ENCODE peak calls at places on chromosomes 6 and 20, in four cellular contexts. One of them, this sample, is unnamed.

GRCh38 chr6:69061066-69061465 is 426.0 kb downstream of the ADGRB3 start:
- DNase-seq in H1: no peak
- DNase-seq in mesendoderm: no peak
- DNase-seq in IMR-90: no peak
- DNase-seq in this sample: no peak

GRCh38 chr6:53717571-53717970 is 52.0 kb upstream of the KLHL31 start:
- DNase-seq in H1: no peak
- DNase-seq in mesendoderm: peak
- DNase-seq in IMR-90: no peak
- DNase-seq in this sample: no peak

GRCh38 chr20:588476-588875 is 21.6 kb downstream of the TCF15 start:
- DNase-seq in H1: no peak
- DNase-seq in mesendoderm: no peak
- DNase-seq in IMR-90: no peak
- DNase-seq in this sample: no peak

GRCh38 chr20:10596726-10597125 is 77.1 kb downstream of the JAG1 start:
- DNase-seq in H1: no peak
- DNase-seq in mesendoderm: no peak
- DNase-seq in IMR-90: peak
- DNase-seq in this sample: no peak

GRCh38 chr6:29924731-29925130 is 17.6 kb upstream of the HLA-A start:
- DNase-seq in H1: no peak
- DNase-seq in mesendoderm: peak
- DNase-seq in IMR-90: no peak
- DNase-seq in this sample: no peak

GRCh38 chr6:119331676-119332286 is 17.8 kb downstream of the MAN1A1 start:
- DNase-seq in H1: no peak
- DNase-seq in mesendoderm: no peak
- DNase-seq in IMR-90: no peak
- DNase-seq in this sample: no peak

GRCh38 chr6:95279641-95280040 is 297.7 kb upstream of the MANEA start:
- DNase-seq in H1: no peak
- DNase-seq in mesendoderm: no peak
- DNase-seq in IMR-90: no peak
- DNase-seq in this sample: no peak

GRCh38 chr6:163962627-163963117 is 548.2 kb downstream of the QKI start:
- DNase-seq in H1: no peak
- DNase-seq in mesendoderm: no peak
- DNase-seq in IMR-90: no peak
- DNase-seq in this sample: no peak

GRCh38 chr20:9480066-9480465 is 34.3 kb upstream of the LAMP5 start:
- DNase-seq in H1: no peak
- DNase-seq in mesendoderm: no peak
- DNase-seq in IMR-90: no peak
- DNase-seq in this sample: no peak

GRCh38 chr20:64277571-64278318 is 22.2 kb downstream of the PCMTD2 start:
- DNase-seq in H1: no peak
- DNase-seq in mesendoderm: no peak
- DNase-seq in IMR-90: no peak
- DNase-seq in this sample: no peak

GRCh38 chr20:1885940-1886693 is 9.1 kb upstream of the SIRPA start:
- DNase-seq in H1: no peak
- DNase-seq in mesendoderm: no peak
- DNase-seq in IMR-90: no peak
- DNase-seq in this sample: no peak

GRCh38 chr20:1888796-1889463 is 6.3 kb upstream of the SIRPA start:
- DNase-seq in H1: no peak
- DNase-seq in mesendoderm: peak
- DNase-seq in IMR-90: peak
- DNase-seq in this sample: no peak

GRCh38 chr20:1887321-1887720 is 7.9 kb upstream of the SIRPA start:
- DNase-seq in H1: no peak
- DNase-seq in mesendoderm: no peak
- DNase-seq in IMR-90: no peak
- DNase-seq in this sample: no peak

GRCh38 chr20:1885254-1885653 is 10.0 kb upstream of the SIRPA start:
- DNase-seq in H1: no peak
- DNase-seq in mesendoderm: no peak
- DNase-seq in IMR-90: no peak
- DNase-seq in this sample: no peak

DNA sequence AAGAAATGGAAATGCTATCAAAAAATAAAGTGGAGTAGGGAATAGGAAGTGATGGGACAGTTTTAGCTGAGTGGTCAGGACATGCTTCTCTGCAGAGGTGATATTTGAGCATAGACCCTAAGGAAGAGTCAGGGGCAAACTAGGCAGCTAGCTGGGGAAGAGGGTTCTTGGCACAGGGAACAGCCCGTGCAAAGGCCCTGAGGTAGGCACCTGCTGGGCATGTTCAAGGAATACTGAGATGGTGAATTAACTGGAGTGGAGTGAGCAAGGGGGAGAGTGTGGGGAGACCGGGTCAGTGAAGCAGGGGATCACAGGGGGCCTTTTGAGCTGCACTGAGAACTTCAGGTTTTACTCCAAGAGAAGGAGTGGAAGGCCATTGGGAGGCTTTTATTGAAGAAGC is 7.5 kb upstream of the SIRPA start:
- DNase-seq in H1: no peak
- DNase-seq in mesendoderm: no peak
- DNase-seq in IMR-90: no peak
- DNase-seq in this sample: no peak
- H4K5ac ChIP-seq in H1: no peak
- H4K5ac ChIP-seq in mesendoderm: no peak
- H4K5ac ChIP-seq in IMR-90: no peak
- H4K5ac ChIP-seq in this sample: no peak

GRCh38 chr6:170329321-170329720 is 22.8 kb downstream of the FAM120B start:
- DNase-seq in H1: no peak
- DNase-seq in mesendoderm: no peak
- DNase-seq in IMR-90: no peak
- DNase-seq in this sample: no peak
- H4K5ac ChIP-seq in H1: no peak
- H4K5ac ChIP-seq in mesendoderm: no peak
- H4K5ac ChIP-seq in IMR-90: no peak
- H4K5ac ChIP-seq in this sample: no peak

DNA sequence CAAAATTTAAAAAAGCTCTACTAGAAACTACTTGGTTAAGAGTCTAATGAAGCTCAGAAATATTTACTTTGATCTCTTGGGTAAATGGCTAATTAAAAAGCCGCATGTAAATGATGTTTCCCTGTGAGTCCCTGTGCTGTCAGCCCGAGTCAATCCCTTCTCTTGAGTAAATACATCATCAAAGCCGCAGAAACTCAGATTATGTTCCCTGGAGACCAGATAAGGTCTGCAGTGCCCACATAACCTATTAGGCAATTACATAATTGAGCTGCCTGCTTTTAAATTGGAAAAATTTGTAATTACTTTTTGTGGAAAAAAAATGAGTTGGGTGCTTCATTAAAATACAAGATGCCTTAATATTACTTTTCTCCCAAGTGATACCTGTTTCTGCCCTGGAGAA is 83.1 kb downstream of the KIZ start:
- DNase-seq in H1: no peak
- DNase-seq in mesendoderm: no peak
- DNase-seq in IMR-90: no peak
- DNase-seq in this sample: no peak
- H4K5ac ChIP-seq in H1: no peak
- H4K5ac ChIP-seq in mesendoderm: no peak
- H4K5ac ChIP-seq in IMR-90: no peak
- H4K5ac ChIP-seq in this sample: no peak

DNA sequence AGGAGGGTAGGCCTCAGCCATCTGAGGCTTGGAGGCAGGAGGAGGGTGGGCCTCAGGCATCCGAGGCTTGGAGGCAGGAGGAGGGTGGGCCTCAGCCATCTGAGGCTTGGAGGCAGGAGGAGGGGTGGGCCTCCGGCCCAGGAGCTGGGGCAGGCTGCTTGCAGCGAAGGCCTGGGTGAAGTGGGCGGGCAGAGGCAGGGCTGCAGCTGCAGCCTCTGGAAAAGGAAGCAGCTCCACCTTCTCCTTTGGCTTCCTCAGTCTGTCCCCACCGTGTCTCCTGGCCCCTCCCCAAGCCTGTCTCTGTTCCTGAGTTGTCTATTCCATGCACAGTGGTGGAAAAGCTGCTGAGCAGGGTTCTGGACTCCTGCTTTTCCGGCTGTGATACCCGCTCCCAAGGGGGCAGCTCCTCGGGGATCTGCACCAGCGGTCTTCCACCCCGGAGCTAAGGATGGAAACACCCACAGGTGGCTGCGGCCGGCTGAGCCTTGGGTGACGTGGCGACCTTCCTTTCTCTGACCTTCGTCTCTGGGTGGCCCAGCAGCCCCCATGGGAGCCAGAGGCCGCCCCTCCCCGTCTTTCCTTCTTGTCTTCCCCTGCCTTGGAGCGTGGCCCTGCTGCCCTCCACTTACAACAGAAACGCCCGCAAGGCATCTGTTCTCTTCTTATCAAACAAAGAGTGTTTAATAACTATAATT is 405.9 kb downstream of the TAF4 start:
- DNase-seq in H1: no peak
- DNase-seq in mesendoderm: no peak
- DNase-seq in IMR-90: no peak
- DNase-seq in this sample: no peak
- H4K5ac ChIP-seq in H1: no peak
- H4K5ac ChIP-seq in mesendoderm: no peak
- H4K5ac ChIP-seq in IMR-90: no peak
- H4K5ac ChIP-seq in this sample: no peak

DNA sequence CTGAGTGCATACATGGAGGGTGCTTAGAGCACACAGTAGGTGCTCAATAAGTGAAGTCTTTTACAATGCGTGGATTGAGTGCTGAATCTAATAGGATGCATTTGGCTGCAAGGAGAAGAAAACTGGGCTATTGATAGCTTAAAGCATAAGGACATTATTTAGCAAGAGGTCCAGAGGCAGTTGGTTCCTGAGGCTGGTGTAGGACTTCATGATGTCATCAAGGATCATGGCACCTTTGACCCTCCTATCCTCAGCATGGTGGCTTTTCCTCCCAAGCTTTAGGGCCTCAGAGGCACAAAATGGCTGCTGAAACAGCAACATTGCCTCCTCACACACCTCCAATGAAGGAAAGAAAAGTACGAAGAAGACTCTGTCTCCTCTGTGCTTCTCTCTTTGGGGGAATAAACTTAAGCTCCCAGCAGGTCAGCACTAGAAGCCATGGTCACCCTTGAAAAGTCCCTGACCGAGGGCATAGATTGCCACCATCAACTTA is 3.1 kb upstream of the PREX1 start:
- DNase-seq in H1: no peak
- DNase-seq in mesendoderm: no peak
- DNase-seq in IMR-90: no peak
- DNase-seq in this sample: no peak
- H4K5ac ChIP-seq in H1: no peak
- H4K5ac ChIP-seq in mesendoderm: no peak
- H4K5ac ChIP-seq in IMR-90: no peak
- H4K5ac ChIP-seq in this sample: no peak

GRCh38 chr6:146408583-146408982 is 135.1 kb upstream of the RAB32 start:
- DNase-seq in H1: no peak
- DNase-seq in mesendoderm: no peak
- DNase-seq in IMR-90: no peak
- DNase-seq in this sample: no peak
- H4K5ac ChIP-seq in H1: no peak
- H4K5ac ChIP-seq in mesendoderm: no peak
- H4K5ac ChIP-seq in IMR-90: no peak
- H4K5ac ChIP-seq in this sample: no peak

DNA sequence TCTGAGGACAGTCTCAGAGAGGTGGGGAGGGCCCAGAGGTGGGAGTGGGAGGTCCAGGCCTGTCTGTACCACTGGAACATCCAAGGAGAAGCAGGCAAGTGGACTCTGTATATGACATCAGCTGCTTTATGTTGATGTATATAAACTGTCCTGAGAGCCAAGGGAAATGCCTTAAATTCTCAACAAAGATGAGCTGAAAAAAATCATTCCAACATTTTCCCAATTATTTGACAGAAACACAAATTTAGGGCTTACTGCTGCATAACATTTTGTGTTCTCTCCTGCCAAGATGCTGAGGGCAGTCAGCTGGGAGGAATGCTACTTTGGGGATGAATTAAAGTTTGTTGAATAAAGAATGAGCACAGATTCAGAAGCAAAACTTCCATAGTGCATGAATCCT is 52.8 kb downstream of the FOXC1 start:
- DNase-seq in H1: no peak
- DNase-seq in mesendoderm: no peak
- DNase-seq in IMR-90: peak
- DNase-seq in this sample: no peak
- H4K5ac ChIP-seq in H1: no peak
- H4K5ac ChIP-seq in mesendoderm: no peak
- H4K5ac ChIP-seq in IMR-90: peak
- H4K5ac ChIP-seq in this sample: no peak

DNA sequence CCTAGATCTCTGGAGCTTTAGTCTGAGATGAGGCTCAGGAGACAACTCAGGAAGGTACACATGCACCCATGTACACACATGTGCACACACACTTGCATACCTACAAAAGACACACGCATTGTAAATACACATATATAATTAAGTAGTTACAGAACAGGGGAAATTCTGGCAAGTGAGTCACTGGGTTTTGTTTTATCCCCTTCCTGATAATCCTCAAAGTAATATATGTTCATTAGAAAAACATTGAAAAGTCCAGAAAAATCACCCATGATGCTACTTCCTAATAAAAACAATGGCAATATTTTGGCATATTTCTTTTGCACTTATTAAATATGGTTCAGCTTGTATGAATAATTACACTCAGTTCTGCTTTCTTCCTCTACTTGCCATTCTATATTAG is 115.3 kb upstream of the ECI2 start:
- DNase-seq in H1: no peak
- DNase-seq in mesendoderm: no peak
- DNase-seq in IMR-90: no peak
- DNase-seq in this sample: no peak
- H4K5ac ChIP-seq in H1: no peak
- H4K5ac ChIP-seq in mesendoderm: no peak
- H4K5ac ChIP-seq in IMR-90: no peak
- H4K5ac ChIP-seq in this sample: no peak

GRCh38 chr6:24753545-24753944 is 21.2 kb upstream of the GMNN start:
- DNase-seq in H1: no peak
- DNase-seq in mesendoderm: no peak
- DNase-seq in IMR-90: no peak
- DNase-seq in this sample: no peak
- H4K5ac ChIP-seq in H1: no peak
- H4K5ac ChIP-seq in mesendoderm: no peak
- H4K5ac ChIP-seq in IMR-90: no peak
- H4K5ac ChIP-seq in this sample: no peak

GRCh38 chr20:22452442-22453011 is 131.8 kb downstream of the FOXA2 start:
- DNase-seq in H1: no peak
- DNase-seq in mesendoderm: no peak
- DNase-seq in IMR-90: no peak
- DNase-seq in this sample: no peak

GRCh38 chr20:22453244-22454080 is 130.9 kb downstream of the FOXA2 start:
- DNase-seq in H1: no peak
- DNase-seq in mesendoderm: peak
- DNase-seq in IMR-90: no peak
- DNase-seq in this sample: no peak

GRCh38 chr20:22449115-22449973 is 135.0 kb downstream of the FOXA2 start:
- DNase-seq in H1: no peak
- DNase-seq in mesendoderm: no peak
- DNase-seq in IMR-90: no peak
- DNase-seq in this sample: no peak

GRCh38 chr20:22447448-22447778 is 137.0 kb downstream of the FOXA2 start:
- DNase-seq in H1: no peak
- DNase-seq in mesendoderm: no peak
- DNase-seq in IMR-90: no peak
- DNase-seq in this sample: no peak

GRCh38 chr20:22450540-22450939 is 133.8 kb downstream of the FOXA2 start:
- DNase-seq in H1: no peak
- DNase-seq in mesendoderm: no peak
- DNase-seq in IMR-90: no peak
- DNase-seq in this sample: no peak
- H4K5ac ChIP-seq in H1: no peak
- H4K5ac ChIP-seq in mesendoderm: no peak
- H4K5ac ChIP-seq in IMR-90: no peak
- H4K5ac ChIP-seq in this sample: no peak